ENCODE peak calls at places on chromosome 17, in six cellular contexts. One of them, this sample, is unnamed.

GRCh38 chr17:38598995-38599394 is 6.8 kb downstream of the SRCIN1 start:
- ATAC-seq in HepG2: no peak
- ATAC-seq in Panc1: no peak
- ATAC-seq in K562: no peak
- ATAC-seq in HCT116: no peak
- ATAC-seq in GM12878: no peak
- ATAC-seq in this sample: no peak

GRCh38 chr17:16091773-16092172 is 92.1 kb downstream of the TTC19 start:
- ATAC-seq in HepG2: no peak
- ATAC-seq in Panc1: no peak
- ATAC-seq in K562: peak; percentile 81
- ATAC-seq in HCT116: no peak
- ATAC-seq in GM12878: no peak
- ATAC-seq in this sample: no peak

GRCh38 chr17:1055751-1056645 is 59.1 kb downstream of the TIMM22 start:
- ATAC-seq in HepG2: peak; percentile 89
- ATAC-seq in Panc1: peak; percentile 68
- ATAC-seq in K562: peak; percentile 95
- ATAC-seq in HCT116: peak; percentile 68
- ATAC-seq in GM12878: peak; percentile 83
- ATAC-seq in this sample: peak; percentile 78

GRCh38 chr17:58084317-58084981 is 1.2 kb downstream of the DYNLL2 start:
- ATAC-seq in HepG2: peak; percentile 39
- ATAC-seq in Panc1: no peak
- ATAC-seq in K562: peak; percentile 45
- ATAC-seq in HCT116: peak; percentile 41
- ATAC-seq in GM12878: peak; percentile 63
- ATAC-seq in this sample: no peak

GRCh38 chr17:66165537-66166123 is 26.3 kb downstream of the CEP112 start:
- ATAC-seq in HepG2: peak; percentile 61
- ATAC-seq in Panc1: no peak
- ATAC-seq in K562: peak; percentile 62
- ATAC-seq in HCT116: peak; percentile 81
- ATAC-seq in GM12878: peak; percentile 53
- ATAC-seq in this sample: peak; percentile 41

GRCh38 chr17:3558603-3559269 is 1.1 kb upstream of the TRPV3 start:
- ATAC-seq in HepG2: peak; percentile 56
- ATAC-seq in Panc1: peak; percentile 57
- ATAC-seq in K562: no peak
- ATAC-seq in HCT116: no peak
- ATAC-seq in GM12878: peak; percentile 74
- ATAC-seq in this sample: peak; percentile 44

GRCh38 chr17:57645950-57646686 is 99.0 kb downstream of the CCDC182 start:
- ATAC-seq in HepG2: no peak
- ATAC-seq in Panc1: no peak
- ATAC-seq in K562: no peak
- ATAC-seq in HCT116: no peak
- ATAC-seq in GM12878: no peak
- ATAC-seq in this sample: no peak

GRCh38 chr17:65604070-65604469 is 42.6 kb upstream of the AXIN2 start:
- ATAC-seq in HepG2: no peak
- ATAC-seq in Panc1: no peak
- ATAC-seq in K562: no peak
- ATAC-seq in HCT116: no peak
- ATAC-seq in GM12878: no peak
- ATAC-seq in this sample: no peak

GRCh38 chr17:6800422-6801027 is 24.5 kb downstream of the FBXO39 start:
- ATAC-seq in HepG2: no peak
- ATAC-seq in Panc1: peak; percentile 77
- ATAC-seq in K562: no peak
- ATAC-seq in HCT116: no peak
- ATAC-seq in GM12878: no peak
- ATAC-seq in this sample: no peak

GRCh38 chr17:79825580-79825921 is 13.7 kb downstream of the CBX4 start:
- ATAC-seq in HepG2: no peak
- ATAC-seq in Panc1: no peak
- ATAC-seq in K562: peak; percentile 61
- ATAC-seq in HCT116: no peak
- ATAC-seq in GM12878: no peak
- ATAC-seq in this sample: no peak

GRCh38 chr17:17119106-17119505 is 76.8 kb downstream of the MPRIP start:
- ATAC-seq in HepG2: no peak
- ATAC-seq in Panc1: no peak
- ATAC-seq in K562: no peak
- ATAC-seq in HCT116: no peak
- ATAC-seq in GM12878: no peak
- ATAC-seq in this sample: no peak

GRCh38 chr17:31686495-31686894 is 172.5 kb downstream of the COPRS start:
- ATAC-seq in HepG2: no peak
- ATAC-seq in Panc1: no peak
- ATAC-seq in K562: no peak
- ATAC-seq in HCT116: no peak
- ATAC-seq in GM12878: no peak
- ATAC-seq in this sample: no peak

GRCh38 chr17:44004761-44005526 is 522 bp downstream of the NAGS start:
- ATAC-seq in HepG2: peak; percentile 32
- ATAC-seq in Panc1: no peak
- ATAC-seq in K562: no peak
- ATAC-seq in HCT116: peak; percentile 23
- ATAC-seq in GM12878: no peak
- ATAC-seq in this sample: no peak

GRCh38 chr17:3810019-3810418 is 9.0 kb upstream of the ITGAE start:
- ATAC-seq in HepG2: no peak
- ATAC-seq in Panc1: no peak
- ATAC-seq in K562: no peak
- ATAC-seq in HCT116: no peak
- ATAC-seq in GM12878: no peak
- ATAC-seq in this sample: no peak

GRCh38 chr17:63929860-63930766 is 2.0 kb downstream of the CD79B start:
- ATAC-seq in HepG2: peak; percentile 65
- ATAC-seq in Panc1: no peak
- ATAC-seq in K562: no peak
- ATAC-seq in HCT116: peak; percentile 39
- ATAC-seq in GM12878: no peak
- ATAC-seq in this sample: peak; percentile 67

GRCh38 chr17:38397227-38397626 is 31.0 kb upstream of the ARHGAP23 start:
- ATAC-seq in HepG2: no peak
- ATAC-seq in Panc1: no peak
- ATAC-seq in K562: no peak
- ATAC-seq in HCT116: no peak
- ATAC-seq in GM12878: no peak
- ATAC-seq in this sample: no peak

GRCh38 chr17:64157669-64158180 is 27.8 kb upstream of the ERN1 start:
- ATAC-seq in HepG2: no peak
- ATAC-seq in Panc1: no peak
- ATAC-seq in K562: no peak
- ATAC-seq in HCT116: peak; percentile 54
- ATAC-seq in GM12878: no peak
- ATAC-seq in this sample: no peak

GRCh38 chr17:75147878-75148546 is 6.3 kb downstream of the JPT1 start:
- ATAC-seq in HepG2: no peak
- ATAC-seq in Panc1: no peak
- ATAC-seq in K562: no peak
- ATAC-seq in HCT116: no peak
- ATAC-seq in GM12878: peak; percentile 26
- ATAC-seq in this sample: no peak

GRCh38 chr17:80856863-80857488 is 134.7 kb upstream of the CHMP6 start:
- ATAC-seq in HepG2: no peak
- ATAC-seq in Panc1: peak; percentile 9
- ATAC-seq in K562: peak; percentile 11
- ATAC-seq in HCT116: peak; percentile 35
- ATAC-seq in GM12878: peak; percentile 59
- ATAC-seq in this sample: no peak

GRCh38 chr17:44079877-44080821 is 9.6 kb downstream of the G6PC3 start:
- ATAC-seq in HepG2: no peak
- ATAC-seq in Panc1: no peak
- ATAC-seq in K562: no peak
- ATAC-seq in HCT116: no peak
- ATAC-seq in GM12878: no peak
- ATAC-seq in this sample: no peak

GRCh38 chr17:864315-864714 is 82.2 kb downstream of the MRM3 start:
- ATAC-seq in HepG2: no peak
- ATAC-seq in Panc1: no peak
- ATAC-seq in K562: no peak
- ATAC-seq in HCT116: no peak
- ATAC-seq in GM12878: no peak
- ATAC-seq in this sample: no peak

GRCh38 chr17:21296097-21297025 is 11.8 kb downstream of the MAP2K3 start:
- ATAC-seq in HepG2: no peak
- ATAC-seq in Panc1: peak; percentile 22
- ATAC-seq in K562: peak; percentile 78
- ATAC-seq in HCT116: no peak
- ATAC-seq in GM12878: no peak
- ATAC-seq in this sample: no peak

GRCh38 chr17:14926073-14926472 is 339.1 kb downstream of the PMP22 start:
- ATAC-seq in HepG2: no peak
- ATAC-seq in Panc1: no peak
- ATAC-seq in K562: no peak
- ATAC-seq in HCT116: no peak
- ATAC-seq in GM12878: no peak
- ATAC-seq in this sample: no peak

GRCh38 chr17:45149037-45149668 is 878 bp downstream of the HEXIM1 start:
- ATAC-seq in HepG2: peak; percentile 71
- ATAC-seq in Panc1: peak; percentile 52
- ATAC-seq in K562: peak; percentile 70
- ATAC-seq in HCT116: peak; percentile 39
- ATAC-seq in GM12878: peak; percentile 69
- ATAC-seq in this sample: peak; percentile 34

GRCh38 chr17:68378202-68379149 is 78.8 kb downstream of the WIPI1 start:
- ATAC-seq in HepG2: peak; percentile 80
- ATAC-seq in Panc1: no peak
- ATAC-seq in K562: no peak
- ATAC-seq in HCT116: peak; percentile 60
- ATAC-seq in GM12878: no peak
- ATAC-seq in this sample: peak; percentile 94
- TF ChIP-seq POLR2AphosphoS5 in HepG2: peak; percentile 73
- TF ChIP-seq POLR2AphosphoS5 in Panc1: no peak
- TF ChIP-seq POLR2AphosphoS5 in K562: no peak
- TF ChIP-seq POLR2AphosphoS5 in HCT116: peak; percentile 50
- TF ChIP-seq POLR2AphosphoS5 in GM12878: no peak
- TF ChIP-seq POLR2AphosphoS5 in this sample: peak; percentile 91

GRCh38 chr17:53949473-53950090 is 126.9 kb downstream of the KIF2B start:
- ATAC-seq in HepG2: peak; percentile 48
- ATAC-seq in Panc1: no peak
- ATAC-seq in K562: no peak
- ATAC-seq in HCT116: no peak
- ATAC-seq in GM12878: no peak
- ATAC-seq in this sample: no peak

GRCh38 chr17:53950858-53951250 is 128.1 kb downstream of the KIF2B start:
- ATAC-seq in HepG2: no peak
- ATAC-seq in Panc1: no peak
- ATAC-seq in K562: no peak
- ATAC-seq in HCT116: no peak
- ATAC-seq in GM12878: no peak
- ATAC-seq in this sample: no peak

GRCh38 chr17:53948323-53948722 is 125.6 kb downstream of the KIF2B start:
- ATAC-seq in HepG2: no peak
- ATAC-seq in Panc1: no peak
- ATAC-seq in K562: no peak
- ATAC-seq in HCT116: no peak
- ATAC-seq in GM12878: no peak
- ATAC-seq in this sample: no peak

DNA sequence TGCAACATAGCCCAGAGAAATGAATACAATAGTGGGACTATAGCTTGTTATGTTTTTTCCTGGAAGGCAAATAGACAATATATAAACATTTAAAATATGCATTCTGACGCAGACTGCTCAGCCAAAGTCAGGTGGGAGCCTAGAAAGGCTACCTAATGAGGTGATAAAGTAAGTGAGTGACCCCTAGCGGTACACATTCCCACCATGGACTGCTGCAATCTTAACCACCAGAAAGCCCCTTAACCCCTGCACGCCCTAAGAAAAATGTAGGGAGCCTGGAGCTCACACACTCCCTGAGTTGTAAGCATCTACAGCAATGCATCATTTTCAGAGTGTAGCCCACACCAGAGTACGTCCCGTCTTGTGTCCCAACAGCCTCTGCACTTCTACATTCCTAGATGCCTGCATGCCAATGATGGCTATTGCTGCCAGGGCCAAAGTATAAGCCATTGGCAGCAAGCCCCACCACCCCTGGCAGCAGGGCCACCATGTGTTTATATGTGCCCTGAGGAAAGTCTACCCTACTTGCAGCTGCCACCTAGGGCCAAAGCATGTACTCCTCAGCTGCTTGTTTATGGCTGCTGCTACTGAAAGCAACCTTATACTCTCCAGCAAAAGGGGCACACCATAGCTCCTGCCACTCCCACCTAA is 127.6 kb downstream of the KIF2B start:
- ATAC-seq in HepG2: peak; percentile 99
- ATAC-seq in Panc1: no peak
- ATAC-seq in K562: no peak
- ATAC-seq in HCT116: no peak
- ATAC-seq in GM12878: no peak
- ATAC-seq in this sample: no peak
- H3K36me3 ChIP-seq in HepG2: no peaks in the 10 kb centered on the region
- H3K36me3 ChIP-seq in Panc1: no peaks in the 10 kb centered on the region
- H3K36me3 ChIP-seq in K562: no peaks in the 10 kb centered on the region
- H3K36me3 ChIP-seq in HCT116: no peaks in the 10 kb centered on the region
- H3K36me3 ChIP-seq in GM12878: no peaks in the 10 kb centered on the region
- H3K36me3 ChIP-seq in this sample: no peaks in the 10 kb centered on the region

GRCh38 chr17:46169913-46170312 is 23.3 kb downstream of the KANSL1 start:
- ATAC-seq in HepG2: no peak
- ATAC-seq in Panc1: no peak
- ATAC-seq in K562: no peak
- ATAC-seq in HCT116: no peak
- ATAC-seq in GM12878: no peak
- ATAC-seq in this sample: no peak
- H3K4me1 ChIP-seq in HepG2: peaks cover 48% of the 10 kb centered on the region
- H3K4me1 ChIP-seq in Panc1: peaks cover 21% of the 10 kb centered on the region
- H3K4me1 ChIP-seq in K562: no peaks in the 10 kb centered on the region
- H3K4me1 ChIP-seq in HCT116: no peaks in the 10 kb centered on the region
- H3K4me1 ChIP-seq in GM12878: no peaks in the 10 kb centered on the region
- H3K4me1 ChIP-seq in this sample: peaks cover 20% of the 10 kb centered on the region

DNA sequence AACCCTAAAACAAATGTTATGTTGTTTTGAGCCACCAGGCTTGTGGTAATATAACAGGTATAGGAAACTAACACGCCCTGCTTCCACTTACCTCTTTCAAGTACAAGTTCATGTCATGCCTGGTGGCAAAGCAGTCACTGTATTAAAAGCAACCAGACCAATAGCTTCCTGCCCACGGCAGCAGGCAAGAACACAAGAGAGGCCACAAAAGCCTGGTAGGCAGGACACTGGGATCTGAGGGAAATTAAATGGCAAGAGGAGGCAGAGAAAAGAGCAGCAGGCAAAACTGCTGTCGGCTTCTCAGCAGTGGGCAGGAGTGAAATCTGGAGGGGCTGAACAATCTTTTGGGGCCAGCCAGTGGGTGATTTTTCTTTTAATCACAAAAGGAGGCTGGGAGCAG is 2.2 kb downstream of the CYTH1 start:
- ATAC-seq in HepG2: no peak
- ATAC-seq in Panc1: no peak
- ATAC-seq in K562: no peak
- ATAC-seq in HCT116: no peak
- ATAC-seq in GM12878: peak; percentile 33
- ATAC-seq in this sample: no peak
- TF ChIP-seq POLR2AphosphoS5 in HepG2: no peak
- TF ChIP-seq POLR2AphosphoS5 in Panc1: no peak
- TF ChIP-seq POLR2AphosphoS5 in K562: no peak
- TF ChIP-seq POLR2AphosphoS5 in HCT116: no peak
- TF ChIP-seq POLR2AphosphoS5 in GM12878: peak; percentile 86
- TF ChIP-seq POLR2AphosphoS5 in this sample: no peak